ENCODE peak calls at places on chromosomes 11 and 22, in five cellular contexts. W, N, X, J and F are unnamed samples.

GRCh38 chr11:62458212-62459002 is 39.6 kb downstream of the SCGB1A1 start:
- DNase-seq in W (no peak), N (no peak), X (no peak), J (no peak), F (no peak)

GRCh38 chr11:22797081-22797480 is 32.5 kb downstream of the SVIP start:
- DNase-seq in W (no peak), N (no peak), X (no peak), J (no peak), F (no peak)

GRCh38 chr11:59997800-59998199 is 19.2 kb upstream of the OOSP4B start:
- DNase-seq in W (no peak), N (no peak), X (no peak), J (no peak), F (no peak)

GRCh38 chr11:113730887-113731726 is 25.0 kb upstream of the TMPRSS5 start:
- DNase-seq in W (no peak), N (peak; percentile 51), X (no peak), J (no peak), F (peak; percentile 45)

GRCh38 chr11:76790251-76790650 is 7.1 kb downstream of the TSKU start:
- DNase-seq in W (peak; percentile 17), N (no peak), X (no peak), J (no peak), F (no peak)

GRCh38 chr22:20429254-20430100 is 8.1 kb downstream of the SCARF2 start:
- DNase-seq in W (no peak), N (peak; percentile 58), X (peak; percentile 62), J (peak; percentile 56), F (peak; percentile 90)

GRCh38 chr11:28621648-28622215 is 513.5 kb downstream of the METTL15 start:
- DNase-seq in W (no peak), N (peak; percentile 9), X (peak; percentile 17), J (no peak), F (no peak)

GRCh38 chr22:22546490-22546889 is 12.6 kb downstream of the PRAME start:
- DNase-seq in W (no peak), N (no peak), X (no peak), J (no peak), F (no peak)

GRCh38 chr11:65431452-65432132 is 9.0 kb downstream of the NEAT1 start:
- DNase-seq in W (no peak), N (no peak), X (no peak), J (peak; percentile 44), F (no peak)

GRCh38 chr11:48105096-48105990 is 111.3 kb upstream of the OR4B1 start:
- DNase-seq in W (no peak), N (no peak), X (no peak), J (peak; percentile 21), F (no peak)

GRCh38 chr11:119518746-119519382 is 95.9 kb upstream of the THY1 start:
- DNase-seq in W (no peak), N (no peak), X (no peak), J (no peak), F (peak; percentile 73)

GRCh38 chr11:109490953-109491733 is 69.2 kb downstream of the C11orf87 start:
- DNase-seq in W (no peak), N (no peak), X (no peak), J (no peak), F (no peak)

GRCh38 chr11:60756307-60757032 is at the start of gene MS4A15:
- DNase-seq in W (peak; percentile 2), N (peak; percentile 41), X (no peak), J (no peak), F (peak; percentile 56)

GRCh38 chr22:32482708-32483107 is 8.1 kb downstream of the FBXO7 start:
- DNase-seq in W (no peak), N (no peak), X (no peak), J (no peak), F (no peak)

GRCh38 chr11:28117712-28118111 is 9.5 kb downstream of the METTL15 start:
- DNase-seq in W (no peak), N (no peak), X (no peak), J (no peak), F (no peak)

GRCh38 chr11:119334173-119334930 is at the start of gene RNF26:
- DNase-seq in W (peak; percentile 95), N (peak; percentile 86), X (peak; percentile 94), J (peak; percentile 99), F (peak; percentile 98)

GRCh38 chr22:26445577-26446275 is 16.7 kb downstream of the ASPHD2 start:
- DNase-seq in W (no peak), N (no peak), X (no peak), J (no peak), F (no peak)

GRCh38 chr11:63872833-63873201 is 33.9 kb downstream of the MARK2 start:
- DNase-seq in W (no peak), N (no peak), X (no peak), J (no peak), F (no peak)

GRCh38 chr11:78030429-78031325 is 7.6 kb upstream of the KCTD14 start:
- DNase-seq in W (peak; percentile 75), N (peak; percentile 83), X (peak; percentile 55), J (no peak), F (no peak)

GRCh38 chr11:31355131-31355530 is 14.4 kb downstream of the DCDC1 start:
- DNase-seq in W (no peak), N (no peak), X (no peak), J (no peak), F (no peak)

GRCh38 chr11:125591659-125592304 is 870 bp upstream of the STT3A start:
- DNase-seq in W (peak; percentile 55), N (peak; percentile 24), X (peak; percentile 43), J (no peak), F (peak; percentile 41)

GRCh38 chr11:40924915-40925314 is 534.5 kb downstream of the LRRC4C start:
- DNase-seq in W (no peak), N (no peak), X (no peak), J (no peak), F (no peak)

GRCh38 chr11:130598433-130598832 is 150.0 kb downstream of the ADAMTS15 start:
- DNase-seq in W (no peak), N (no peak), X (no peak), J (no peak), F (no peak)

GRCh38 chr11:112780351-112781043 is 180.7 kb upstream of the NCAM1 start:
- DNase-seq in W (no peak), N (peak; percentile 71), X (peak; percentile 77), J (peak; percentile 86), F (no peak)

GRCh38 chr22:31623634-31624312 is 38.2 kb downstream of the PISD start:
- DNase-seq in W (no peak), N (no peak), X (no peak), J (no peak), F (no peak)